ENCODE peak calls at places on chromosomes 16 and 17, in seven cellular contexts. One of them, this sample, is unnamed.

GRCh38 chr16:31451681-31452351 is 7.5 kb upstream of the ARMC5 start:
- DNase-seq in activated CD4-positive, alpha-beta T cell treated with anti-CD3 and anti-CD28 coated beads, Interleukin-2, amount 50 U/mL, for 4 hours: no peak
- DNase-seq in AG09319: no peak
- DNase-seq in amniotic epithelial cell: peak
- DNase-seq in NCI-H774: no peak
- DNase-seq in nephron progenitor cell: peak
- DNase-seq in stimulated activated CD4-positive, alpha-beta T cell treated with anti-CD3 and anti-CD28 coated beads, TNF-alpha, amount 100 ng/mL, for 1 hour: no peak
- DNase-seq in this sample: peak

GRCh38 chr17:9115446-9116265 is 94.3 kb downstream of the NTN1 start:
- DNase-seq in activated CD4-positive, alpha-beta T cell treated with anti-CD3 and anti-CD28 coated beads, Interleukin-2, amount 50 U/mL, for 4 hours: peak
- DNase-seq in AG09319: peak
- DNase-seq in amniotic epithelial cell: peak
- DNase-seq in NCI-H774: no peak
- DNase-seq in nephron progenitor cell: peak
- DNase-seq in stimulated activated CD4-positive, alpha-beta T cell treated with anti-CD3 and anti-CD28 coated beads, TNF-alpha, amount 100 ng/mL, for 1 hour: no peak
- DNase-seq in this sample: peak

GRCh38 chr17:45430738-45431530 is 1.7 kb downstream of the ARHGAP27 start:
- DNase-seq in activated CD4-positive, alpha-beta T cell treated with anti-CD3 and anti-CD28 coated beads, Interleukin-2, amount 50 U/mL, for 4 hours: no peak
- DNase-seq in AG09319: no peak
- DNase-seq in amniotic epithelial cell: no peak
- DNase-seq in NCI-H774: no peak
- DNase-seq in nephron progenitor cell: no peak
- DNase-seq in stimulated activated CD4-positive, alpha-beta T cell treated with anti-CD3 and anti-CD28 coated beads, TNF-alpha, amount 100 ng/mL, for 1 hour: no peak
- DNase-seq in this sample: peak

GRCh38 chr16:9793623-9794022 is 388.6 kb downstream of the GRIN2A start:
- DNase-seq in activated CD4-positive, alpha-beta T cell treated with anti-CD3 and anti-CD28 coated beads, Interleukin-2, amount 50 U/mL, for 4 hours: no peak
- DNase-seq in AG09319: no peak
- DNase-seq in amniotic epithelial cell: no peak
- DNase-seq in NCI-H774: no peak
- DNase-seq in nephron progenitor cell: no peak
- DNase-seq in stimulated activated CD4-positive, alpha-beta T cell treated with anti-CD3 and anti-CD28 coated beads, TNF-alpha, amount 100 ng/mL, for 1 hour: no peak
- DNase-seq in this sample: no peak

GRCh38 chr17:20784100-20784665 is 204.7 kb downstream of the CDRT15L2 start:
- DNase-seq in activated CD4-positive, alpha-beta T cell treated with anti-CD3 and anti-CD28 coated beads, Interleukin-2, amount 50 U/mL, for 4 hours: no peak
- DNase-seq in AG09319: no peak
- DNase-seq in amniotic epithelial cell: no peak
- DNase-seq in NCI-H774: no peak
- DNase-seq in nephron progenitor cell: no peak
- DNase-seq in stimulated activated CD4-positive, alpha-beta T cell treated with anti-CD3 and anti-CD28 coated beads, TNF-alpha, amount 100 ng/mL, for 1 hour: no peak
- DNase-seq in this sample: no peak

GRCh38 chr16:57948027-57948426 is 22.9 kb downstream of the CNGB1 start:
- DNase-seq in activated CD4-positive, alpha-beta T cell treated with anti-CD3 and anti-CD28 coated beads, Interleukin-2, amount 50 U/mL, for 4 hours: no peak
- DNase-seq in AG09319: no peak
- DNase-seq in amniotic epithelial cell: no peak
- DNase-seq in NCI-H774: no peak
- DNase-seq in nephron progenitor cell: no peak
- DNase-seq in stimulated activated CD4-positive, alpha-beta T cell treated with anti-CD3 and anti-CD28 coated beads, TNF-alpha, amount 100 ng/mL, for 1 hour: no peak
- DNase-seq in this sample: no peak

GRCh38 chr17:32341857-32342602 is at the start of gene C17orf75:
- DNase-seq in activated CD4-positive, alpha-beta T cell treated with anti-CD3 and anti-CD28 coated beads, Interleukin-2, amount 50 U/mL, for 4 hours: peak
- DNase-seq in AG09319: no peak
- DNase-seq in amniotic epithelial cell: peak
- DNase-seq in NCI-H774: peak
- DNase-seq in nephron progenitor cell: peak
- DNase-seq in stimulated activated CD4-positive, alpha-beta T cell treated with anti-CD3 and anti-CD28 coated beads, TNF-alpha, amount 100 ng/mL, for 1 hour: peak
- DNase-seq in this sample: peak

GRCh38 chr17:70290770-70291169 is 121.4 kb downstream of the KCNJ2 start:
- DNase-seq in activated CD4-positive, alpha-beta T cell treated with anti-CD3 and anti-CD28 coated beads, Interleukin-2, amount 50 U/mL, for 4 hours: no peak
- DNase-seq in AG09319: no peak
- DNase-seq in amniotic epithelial cell: no peak
- DNase-seq in NCI-H774: no peak
- DNase-seq in nephron progenitor cell: no peak
- DNase-seq in stimulated activated CD4-positive, alpha-beta T cell treated with anti-CD3 and anti-CD28 coated beads, TNF-alpha, amount 100 ng/mL, for 1 hour: no peak
- DNase-seq in this sample: no peak

GRCh38 chr16:7716924-7717323 is 384.3 kb downstream of the RBFOX1 start:
- DNase-seq in activated CD4-positive, alpha-beta T cell treated with anti-CD3 and anti-CD28 coated beads, Interleukin-2, amount 50 U/mL, for 4 hours: no peak
- DNase-seq in AG09319: no peak
- DNase-seq in amniotic epithelial cell: no peak
- DNase-seq in NCI-H774: no peak
- DNase-seq in nephron progenitor cell: no peak
- DNase-seq in stimulated activated CD4-positive, alpha-beta T cell treated with anti-CD3 and anti-CD28 coated beads, TNF-alpha, amount 100 ng/mL, for 1 hour: no peak
- DNase-seq in this sample: no peak

GRCh38 chr17:17724307-17724921 is 43.2 kb downstream of the RAI1 start:
- DNase-seq in activated CD4-positive, alpha-beta T cell treated with anti-CD3 and anti-CD28 coated beads, Interleukin-2, amount 50 U/mL, for 4 hours: no peak
- DNase-seq in AG09319: no peak
- DNase-seq in amniotic epithelial cell: no peak
- DNase-seq in NCI-H774: no peak
- DNase-seq in nephron progenitor cell: no peak
- DNase-seq in stimulated activated CD4-positive, alpha-beta T cell treated with anti-CD3 and anti-CD28 coated beads, TNF-alpha, amount 100 ng/mL, for 1 hour: no peak
- DNase-seq in this sample: no peak

GRCh38 chr16:14549789-14550153 is 80.3 kb downstream of the PARN start:
- DNase-seq in activated CD4-positive, alpha-beta T cell treated with anti-CD3 and anti-CD28 coated beads, Interleukin-2, amount 50 U/mL, for 4 hours: no peak
- DNase-seq in AG09319: no peak
- DNase-seq in amniotic epithelial cell: no peak
- DNase-seq in NCI-H774: peak
- DNase-seq in nephron progenitor cell: no peak
- DNase-seq in stimulated activated CD4-positive, alpha-beta T cell treated with anti-CD3 and anti-CD28 coated beads, TNF-alpha, amount 100 ng/mL, for 1 hour: no peak
- DNase-seq in this sample: no peak

GRCh38 chr16:28182183-28182582 is 29.6 kb downstream of the XPO6 start:
- DNase-seq in activated CD4-positive, alpha-beta T cell treated with anti-CD3 and anti-CD28 coated beads, Interleukin-2, amount 50 U/mL, for 4 hours: peak
- DNase-seq in AG09319: no peak
- DNase-seq in amniotic epithelial cell: no peak
- DNase-seq in NCI-H774: no peak
- DNase-seq in nephron progenitor cell: no peak
- DNase-seq in stimulated activated CD4-positive, alpha-beta T cell treated with anti-CD3 and anti-CD28 coated beads, TNF-alpha, amount 100 ng/mL, for 1 hour: no peak
- DNase-seq in this sample: no peak

GRCh38 chr17:70271200-70271599 is 101.9 kb downstream of the KCNJ2 start:
- DNase-seq in activated CD4-positive, alpha-beta T cell treated with anti-CD3 and anti-CD28 coated beads, Interleukin-2, amount 50 U/mL, for 4 hours: no peak
- DNase-seq in AG09319: no peak
- DNase-seq in amniotic epithelial cell: no peak
- DNase-seq in NCI-H774: no peak
- DNase-seq in nephron progenitor cell: no peak
- DNase-seq in stimulated activated CD4-positive, alpha-beta T cell treated with anti-CD3 and anti-CD28 coated beads, TNF-alpha, amount 100 ng/mL, for 1 hour: no peak
- DNase-seq in this sample: no peak

GRCh38 chr16:85029413-85029794 is 1.8 kb downstream of the KIAA0513 start:
- DNase-seq in activated CD4-positive, alpha-beta T cell treated with anti-CD3 and anti-CD28 coated beads, Interleukin-2, amount 50 U/mL, for 4 hours: peak
- DNase-seq in AG09319: no peak
- DNase-seq in amniotic epithelial cell: peak
- DNase-seq in NCI-H774: no peak
- DNase-seq in nephron progenitor cell: no peak
- DNase-seq in stimulated activated CD4-positive, alpha-beta T cell treated with anti-CD3 and anti-CD28 coated beads, TNF-alpha, amount 100 ng/mL, for 1 hour: no peak
- DNase-seq in this sample: no peak

GRCh38 chr17:48011405-48012150 is 26.0 kb downstream of the COPZ2 start:
- DNase-seq in activated CD4-positive, alpha-beta T cell treated with anti-CD3 and anti-CD28 coated beads, Interleukin-2, amount 50 U/mL, for 4 hours: peak
- DNase-seq in AG09319: no peak
- DNase-seq in amniotic epithelial cell: no peak
- DNase-seq in NCI-H774: peak
- DNase-seq in nephron progenitor cell: peak
- DNase-seq in stimulated activated CD4-positive, alpha-beta T cell treated with anti-CD3 and anti-CD28 coated beads, TNF-alpha, amount 100 ng/mL, for 1 hour: no peak
- DNase-seq in this sample: peak

GRCh38 chr17:78787444-78787843 is 5.4 kb upstream of the CYTH1 start:
- DNase-seq in activated CD4-positive, alpha-beta T cell treated with anti-CD3 and anti-CD28 coated beads, Interleukin-2, amount 50 U/mL, for 4 hours: no peak
- DNase-seq in AG09319: no peak
- DNase-seq in amniotic epithelial cell: no peak
- DNase-seq in NCI-H774: no peak
- DNase-seq in nephron progenitor cell: no peak
- DNase-seq in stimulated activated CD4-positive, alpha-beta T cell treated with anti-CD3 and anti-CD28 coated beads, TNF-alpha, amount 100 ng/mL, for 1 hour: no peak
- DNase-seq in this sample: no peak

GRCh38 chr16:10504404-10504885 is 76.0 kb downstream of the EMP2 start:
- DNase-seq in activated CD4-positive, alpha-beta T cell treated with anti-CD3 and anti-CD28 coated beads, Interleukin-2, amount 50 U/mL, for 4 hours: no peak
- DNase-seq in AG09319: no peak
- DNase-seq in amniotic epithelial cell: no peak
- DNase-seq in NCI-H774: no peak
- DNase-seq in nephron progenitor cell: no peak
- DNase-seq in stimulated activated CD4-positive, alpha-beta T cell treated with anti-CD3 and anti-CD28 coated beads, TNF-alpha, amount 100 ng/mL, for 1 hour: no peak
- DNase-seq in this sample: no peak